ENCODE peak calls at places on chromosome 19, in ten cellular contexts. Q, B, F, S, K, Y, P, L, E and T are unnamed samples. For H3K9me3 and H3K4me1, the result is how much of the 10 kb centered on the place peaks cover.

GRCh38 chr19:46634656-46635218 is 1.3 kb downstream of the GNG8 start:
- DNase-seq in L (no peak), K (no peak), E (no peak), Y (no peak), B (no peak), F (no peak), S (no peak), Q (no peak), P (no peak), T (peak)

GRCh38 chr19:24078688-24079087 is 8.3 kb upstream of the ZNF254 start:
- DNase-seq in L (no peak), F (no peak), P (no peak), S (no peak), E (no peak), B (no peak), Y (no peak), K (no peak), Q (no peak), T (no peak)

GRCh38 chr19:1748115-1748702 is 5.1 kb upstream of the ONECUT3 start:
- DNase-seq in B (no peak), E (no peak), Y (peak), Q (no peak), L (no peak), S (no peak), P (no peak), F (no peak), K (no peak), T (peak)

GRCh38 chr19:3048190-3048533 is 14.1 kb downstream of the TLE5 start:
- DNase-seq in K (no peak), L (no peak), Q (no peak), Y (no peak), E (no peak), S (no peak), B (no peak), P (no peak), F (no peak), T (no peak)

GRCh38 chr19:54882758-54883157 is 8.7 kb downstream of the FCAR start:
- DNase-seq in S (no peak), B (no peak), E (no peak), Y (no peak), K (no peak), Q (no peak), F (no peak), L (no peak), P (no peak), T (no peak)

GRCh38 chr19:44607917-44608316 is 5.4 kb upstream of the IGSF23 start:
- DNase-seq in S (no peak), Y (no peak), E (no peak), P (no peak), L (no peak), Q (no peak), B (no peak), K (no peak), F (no peak), T (no peak)

GRCh38 chr19:269241-269640 is 22.0 kb downstream of the PLPP2 start:
- DNase-seq in P (no peak), E (no peak), L (no peak), Q (peak), F (no peak), S (no peak), K (no peak), B (no peak), Y (no peak), T (no peak)

GRCh38 chr19:7489609-7490044 is 792 bp upstream of the PEX11G start:
- DNase-seq in S (no peak), Y (peak), B (no peak), E (no peak), L (no peak), P (no peak), Q (no peak), F (no peak), K (no peak), T (no peak)

GRCh38 chr19:44644391-44645016 is 794 bp downstream of the PVR start:
- DNase-seq in P (no peak), Y (peak), E (peak), Q (peak), L (peak), B (no peak), K (peak), S (no peak), F (no peak), T (peak)

GRCh38 chr19:42095814-42096230 is 19.9 kb downstream of the ZNF574 start:
- DNase-seq in L (no peak), K (no peak), S (no peak), E (no peak), Q (no peak), F (no peak), P (no peak), Y (no peak), B (no peak), T (no peak)

GRCh38 chr19:6739884-6740588 is 556 bp downstream of the TRIP10 start:
- DNase-seq in S (peak), F (no peak), K (peak), Y (no peak), B (no peak), Q (peak), L (no peak), E (peak), P (peak), T (peak)

GRCh38 chr19:34960103-34960805 is 3.8 kb downstream of the ZNF792 start:
- DNase-seq in Y (no peak), S (no peak), B (no peak), K (no peak), Q (no peak), P (no peak), E (no peak), L (no peak), F (no peak), T (peak)

GRCh38 chr19:34959021-34959420 is 5.0 kb downstream of the ZNF792 start:
- DNase-seq in B (no peak), P (no peak), F (no peak), L (no peak), E (no peak), S (no peak), K (no peak), Y (no peak), Q (no peak), T (no peak)

GRCh38 chr19:34960940-34961679 is 2.9 kb downstream of the ZNF792 start:
- DNase-seq in F (no peak), P (no peak), E (no peak), Q (no peak), L (no peak), S (no peak), B (no peak), Y (no peak), K (no peak), T (peak)

GRCh38 chr19:34961775-34962174 is 2.3 kb downstream of the ZNF792 start:
- DNase-seq in B (no peak), K (no peak), E (no peak), P (no peak), Y (no peak), S (no peak), F (no peak), L (no peak), Q (no peak), T (no peak)

GRCh38 chr19:34957830-34958751 is 5.9 kb downstream of the ZNF792 start:
- DNase-seq in S (no peak), Y (no peak), B (no peak), K (no peak), P (no peak), E (no peak), L (no peak), F (no peak), Q (no peak), T (no peak)
- H3K9me3 ChIP-seq in S (half or more), Y (under half), B (under half), K (under half), P (half or more), E (half or more), L (under half), F (half or more), Q (under half), T (half or more)

GRCh38 chr19:18486746-18487145 is 35.1 kb downstream of the ELL start:
- DNase-seq in E (no peak), B (no peak), Q (no peak), S (no peak), P (no peak), L (no peak), F (no peak), K (no peak), Y (no peak), T (peak)
- H3K4me1 ChIP-seq in E (under half), B (under half), Q (under half), S (half or more), P (under half), L (half or more), F (under half), K (under half), Y (under half), T (half or more)

DNA sequence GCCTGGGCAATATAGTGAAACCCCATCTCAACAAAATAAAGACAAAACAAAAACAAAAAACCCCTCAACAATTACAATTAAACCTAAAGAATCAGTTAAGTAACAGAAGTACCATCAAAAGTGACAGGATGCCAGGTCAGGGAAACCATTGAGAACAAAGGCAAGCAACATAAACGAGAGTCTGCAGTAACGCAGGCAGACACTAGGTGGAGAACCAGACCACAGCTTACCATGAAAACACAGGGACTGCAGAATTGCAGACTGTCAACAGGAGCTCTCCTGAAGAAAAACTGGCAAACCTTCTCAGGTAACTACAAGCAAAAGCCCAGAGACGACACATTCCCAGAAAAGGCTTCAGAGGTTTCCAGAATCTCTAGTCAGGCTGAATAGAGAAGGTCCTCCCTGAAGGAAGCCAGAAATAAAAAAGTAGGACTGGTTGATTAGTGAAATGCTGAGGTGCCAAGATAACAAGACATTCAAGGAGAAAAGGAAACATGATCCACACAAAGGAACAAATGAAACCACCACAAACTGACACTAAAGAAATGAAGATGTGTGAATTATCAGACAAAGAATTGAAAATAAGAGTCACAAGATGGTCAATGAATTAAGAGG is 2.2 kb upstream of the ZNF665 start:
- DNase-seq in Y (peak), B (peak), Q (peak), K (peak), F (peak), S (peak), E (peak), P (peak), L (peak), T (peak)
- H3K9me3 ChIP-seq in Y (under half), B (under half), Q (under half), K (under half), F (under half), S (under half), E (half or more), P (under half), L (under half), T (under half)

GRCh38 chr19:53877361-53877766 is 4.6 kb upstream of the PRKCG start:
- DNase-seq in P (no peak), Q (no peak), E (no peak), K (no peak), S (no peak), B (no peak), L (no peak), F (no peak), Y (no peak), T (no peak)
- H3K4me1 ChIP-seq in P (under half), Q (under half), E (under half), K (under half), S (under half), B (under half), L (under half), F (half or more), Y (under half), T (half or more)

GRCh38 chr19:48186015-48186414 is 15.5 kb downstream of the ZSWIM9 start:
- DNase-seq in S (no peak), L (no peak), K (no peak), E (no peak), F (no peak), Q (no peak), Y (no peak), P (no peak), B (no peak), T (peak)
- H3K9me3 ChIP-seq in S (under half), L (under half), K (under half), E (under half), F (under half), Q (under half), Y (under half), P (under half), B (under half), T (under half)

GRCh38 chr19:15328312-15328711 is 4.0 kb downstream of the BRD4 start:
- DNase-seq in L (no peak), E (no peak), P (no peak), K (no peak), B (no peak), F (no peak), S (no peak), Q (no peak), Y (no peak), T (peak)

GRCh38 chr19:15320118-15320517 is 12.2 kb downstream of the BRD4 start:
- DNase-seq in P (no peak), L (no peak), F (no peak), E (no peak), B (no peak), Y (no peak), Q (no peak), K (peak), S (no peak), T (no peak)

GRCh38 chr19:15321739-15322138 is 10.6 kb downstream of the BRD4 start:
- DNase-seq in K (no peak), Y (no peak), F (no peak), E (no peak), L (no peak), P (no peak), B (no peak), S (no peak), Q (no peak), T (no peak)

GRCh38 chr19:15323496-15324235 is 8.7 kb downstream of the BRD4 start:
- DNase-seq in B (no peak), K (peak), E (no peak), L (peak), Q (no peak), F (no peak), S (peak), P (peak), Y (peak), T (peak)

GRCh38 chr19:15324791-15325519 is 7.4 kb downstream of the BRD4 start:
- DNase-seq in F (no peak), Q (no peak), P (no peak), K (no peak), E (no peak), B (no peak), S (peak), Y (peak), L (peak), T (peak)
- H3K4me1 ChIP-seq in F (half or more), Q (under half), P (under half), K (under half), E (half or more), B (under half), S (half or more), Y (under half), L (half or more), T (half or more)

GRCh38 chr19:37056776-37057175 is 21.5 kb upstream of the ZNF420 start:
- DNase-seq in E (no peak), P (no peak), F (no peak), L (no peak), B (no peak), S (no peak), K (no peak), Y (no peak), Q (no peak), T (no peak)
- H3K9me3 ChIP-seq in E (half or more), P (under half), F (under half), L (under half), B (under half), S (half or more), K (under half), Y (under half), Q (under half), T (half or more)

DNA sequence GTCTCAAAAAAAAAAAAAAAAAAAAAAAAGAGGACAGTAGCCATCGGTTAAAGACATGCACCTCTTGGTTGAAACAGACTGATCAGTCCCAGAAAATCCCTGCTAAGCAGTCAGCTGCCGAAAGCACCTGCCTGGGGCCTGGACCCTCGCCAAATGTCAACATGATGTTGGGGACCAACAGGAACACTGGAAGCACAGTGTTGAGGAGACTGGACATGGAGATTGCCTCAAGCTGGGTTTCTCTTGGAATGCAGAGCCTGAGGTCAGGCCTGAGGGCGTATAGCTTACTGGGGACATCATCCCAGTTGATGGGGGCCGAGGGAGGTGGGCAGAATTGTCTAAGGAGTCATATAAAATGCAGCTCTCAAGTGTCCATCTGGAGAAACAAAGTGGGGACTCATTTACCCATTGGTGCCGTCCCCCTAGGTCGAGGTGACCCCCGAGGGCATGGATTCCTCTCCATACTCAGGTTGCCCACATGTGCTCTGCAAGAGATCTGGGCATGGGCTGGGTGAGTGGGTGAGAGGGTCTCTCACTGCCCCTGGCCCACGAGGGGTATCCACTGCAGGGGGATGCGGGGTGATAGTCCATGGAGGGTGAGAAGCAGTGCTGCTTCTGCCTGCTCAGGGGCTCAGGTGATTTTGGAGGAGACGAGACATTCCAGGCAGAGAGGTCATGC is 164.5 kb downstream of the URI1 start:
- DNase-seq in Y (no peak), F (no peak), E (no peak), L (no peak), S (no peak), Q (no peak), P (no peak), K (no peak), B (no peak), T (peak)
- H3K4me1 ChIP-seq in Y (under half), F (under half), E (under half), L (under half), S (under half), Q (under half), P (under half), K (under half), B (under half), T (under half)